ENCODE peak calls at places on chromosomes 4 and X, in five cellular contexts. G, F, J, O and V are unnamed samples.
A peak's percentile ranks its signal among the peaks of the same experiment; 100 is the strongest.

GRCh38 chrX:45756562-45756961 is 555.9 kb upstream of the DIPK2B start:
- DNase-seq in G (no peak), F (no peak), J (no peak), O (no peak), V (no peak)

GRCh38 chr4:63618883-63619573 is 790.2 kb downstream of the TECRL start:
- DNase-seq in G (no peak), F (no peak), J (no peak), O (no peak), V (no peak)

GRCh38 chr4:122117743-122118142 is 34.4 kb upstream of the BLTP1 start:
- DNase-seq in G (peak; percentile 21), F (no peak), J (no peak), O (no peak), V (no peak)

GRCh38 chr4:101967697-101968346 is 177.3 kb downstream of the BANK1 start:
- DNase-seq in G (no peak), F (no peak), J (no peak), O (no peak), V (no peak)

GRCh38 chr4:169139013-169139412 is 129.0 kb upstream of the CBR4 start:
- DNase-seq in G (no peak), F (no peak), J (no peak), O (no peak), V (no peak)

GRCh38 chr4:71426381-71427042 is 87.7 kb downstream of the SLC4A4 start:
- DNase-seq in G (no peak), F (no peak), J (no peak), O (no peak), V (no peak)

GRCh38 chr4:173301518-173302201 is 32.5 kb downstream of the HMGB2 start:
- DNase-seq in G (peak; percentile 13), F (no peak), J (no peak), O (no peak), V (no peak)

GRCh38 chr4:113106076-113106475 is 56.6 kb downstream of the ANK2 start:
- DNase-seq in G (peak; percentile 17), F (no peak), J (no peak), O (no peak), V (no peak)

GRCh38 chr4:185394568-185395254 is 1.0 kb downstream of the LRP2BP start:
- DNase-seq in G (no peak), F (no peak), J (no peak), O (no peak), V (no peak)

GRCh38 chr4:74032064-74032463 is 6.4 kb downstream of the CXCL3 start:
- DNase-seq in G (no peak), F (no peak), J (no peak), O (no peak), V (no peak)

GRCh38 chrX:6778547-6779231 is 243.8 kb upstream of the VCX3A start:
- DNase-seq in G (no peak), F (no peak), J (no peak), O (peak; percentile 2), V (no peak)

GRCh38 chrX:133923548-133923947 is 61.8 kb downstream of the GPC3 start:
- DNase-seq in G (no peak), F (no peak), J (no peak), O (no peak), V (no peak)

GRCh38 chr4:139153411-139154133 is 23.4 kb downstream of the ELF2 start:
- DNase-seq in G (no peak), F (no peak), J (no peak), O (no peak), V (no peak)

GRCh38 chrX:34764842-34765241 is 107.8 kb upstream of the TMEM47 start:
- DNase-seq in G (no peak), F (peak; percentile 68), J (no peak), O (no peak), V (no peak)

GRCh38 chrX:56795309-56795868 is 66.3 kb downstream of the NBDY start:
- DNase-seq in G (no peak), F (no peak), J (no peak), O (no peak), V (no peak)

GRCh38 chr4:52957791-52958190 is 95.7 kb downstream of the RASL11B start:
- DNase-seq in G (no peak), F (no peak), J (no peak), O (no peak), V (no peak)

GRCh38 chr4:180197471-180197870 is 2045.7 kb upstream of the TENM3 start:
- DNase-seq in G (no peak), F (no peak), J (no peak), O (no peak), V (no peak)

GRCh38 chr4:56127698-56128097 is 179.0 kb downstream of the CEP135 start:
- DNase-seq in G (no peak), F (no peak), J (no peak), O (no peak), V (no peak)

GRCh38 chr4:168741281-168742173 is 244.7 kb downstream of the PALLD start:
- DNase-seq in G (no peak), F (no peak), J (no peak), O (no peak), V (no peak)

GRCh38 chrX:51459125-51459524 is 37.3 kb downstream of the NUDT11 start:
- DNase-seq in G (no peak), F (no peak), J (no peak), O (no peak), V (no peak)

GRCh38 chr4:107283587-107284559 is 247.8 kb upstream of the DKK2 start:
- DNase-seq in G (peak; percentile 72), F (no peak), J (no peak), O (peak; percentile 7), V (no peak)

GRCh38 chr4:151304755-151305154 is 20.6 kb downstream of the SH3D19 start:
- DNase-seq in G (no peak), F (no peak), J (no peak), O (no peak), V (no peak)

GRCh38 chr4:184282251-184282713 is 64.6 kb upstream of the ENPP6 start:
- DNase-seq in G (no peak), F (no peak), J (no peak), O (no peak), V (no peak)

GRCh38 chrX:122835886-122836285 is 348.2 kb upstream of the GRIA3 start:
- DNase-seq in G (no peak), F (no peak), J (no peak), O (no peak), V (no peak)

GRCh38 chr4:41204400-41204978 is 9.9 kb downstream of the APBB2 start:
- DNase-seq in G (peak; percentile 67), F (no peak), J (no peak), O (no peak), V (no peak)

GRCh38 chr4:101420661-101421060 is 73.3 kb upstream of the PPP3CA start:
- DNase-seq in G (no peak), F (no peak), J (no peak), O (no peak), V (no peak)

GRCh38 chr4:13627606-13628301 is at the start of gene BOD1L1:
- DNase-seq in G (peak; percentile 92), F (peak; percentile 82), J (peak; percentile 88), O (peak; percentile 80), V (peak; percentile 74)

GRCh38 chrX:41922694-41923171 is 621 bp downstream of the CASK start:
- DNase-seq in G (peak; percentile 26), F (no peak), J (peak; percentile 1), O (peak; percentile 55), V (no peak)